ENCODE peak calls at places on chromosome 11, in four cellular contexts. G, N, L and Q are unnamed samples.

GRCh38 chr11:61343792-61344745 is 11.0 kb downstream of the TKFC start:
- DNase-seq in L (no peak), N (no peak), G (no peak), Q (no peak)

GRCh38 chr11:125950178-125950490 is 4.3 kb downstream of the VSIG10L2 start:
- DNase-seq in N (no peak), G (no peak), L (no peak), Q (no peak)

GRCh38 chr11:65851811-65852507 is 6.0 kb downstream of the CFL1 start:
- DNase-seq in N (no peak), L (no peak), G (no peak), Q (no peak)

GRCh38 chr11:115721309-115722007 is 217.2 kb upstream of the CADM1 start:
- DNase-seq in N (no peak), G (no peak), L (no peak), Q (no peak)

GRCh38 chr11:77379253-77379652 is 77.8 kb upstream of the GDPD4 start:
- DNase-seq in G (no peak), N (no peak), L (no peak), Q (no peak)

GRCh38 chr11:65426839-65427690 is 4.5 kb downstream of the NEAT1 start:
- DNase-seq in L (no peak), G (no peak), N (no peak), Q (no peak)

GRCh38 chr11:134407321-134407828 is 4.7 kb downstream of the B3GAT1 start:
- DNase-seq in G (no peak), L (no peak), N (no peak), Q (no peak)

GRCh38 chr11:36249271-36249670 is 40.0 kb downstream of the COMMD9 start:
- DNase-seq in G (no peak), N (no peak), L (no peak), Q (no peak)

GRCh38 chr11:100810146-100810545 is 123.1 kb downstream of the ARHGAP42 start:
- DNase-seq in L (no peak), G (no peak), N (no peak), Q (no peak)

GRCh38 chr11:18522388-18522787 is 4.4 kb downstream of the TSG101 start:
- DNase-seq in L (peak; percentile 20), G (no peak), N (no peak), Q (peak; percentile 26)

GRCh38 chr11:77197626-77198320 is 69.7 kb downstream of the MYO7A start:
- DNase-seq in G (no peak), N (no peak), L (no peak), Q (no peak)

GRCh38 chr11:63805844-63806415 is 7.3 kb upstream of the SPINDOC start:
- DNase-seq in G (no peak), N (no peak), L (no peak), Q (no peak)

GRCh38 chr11:33307984-33308383 is 50.8 kb downstream of the HIPK3 start:
- DNase-seq in L (no peak), N (no peak), G (no peak), Q (no peak)

GRCh38 chr11:33692013-33692504 is 8.6 kb downstream of the C11orf91 start:
- DNase-seq in L (peak; percentile 76), G (no peak), N (no peak), Q (no peak)

GRCh38 chr11:7032692-7033091 is 12.4 kb downstream of the NLRP14 start:
- DNase-seq in N (no peak), L (no peak), G (no peak), Q (no peak)

GRCh38 chr11:108871152-108871551 is 206.3 kb downstream of the DDX10 start:
- DNase-seq in G (no peak), L (peak; percentile 35), N (no peak), Q (no peak)

GRCh38 chr11:58286249-58286648 is 18.2 kb upstream of the OR10W1 start:
- DNase-seq in G (no peak), L (peak; percentile 54), N (peak; percentile 7), Q (peak; percentile 14)

GRCh38 chr11:8192896-8193209 is 24.0 kb upstream of the RIC3 start:
- DNase-seq in L (no peak), G (no peak), N (no peak), Q (no peak)

GRCh38 chr11:12222099-12222751 is 111.8 kb downstream of the MICAL2 start:
- DNase-seq in L (peak; percentile 35), N (peak; percentile 31), G (no peak), Q (no peak)

GRCh38 chr11:34354782-34355181 is 3.0 kb downstream of the ABTB2 start:
- DNase-seq in G (no peak), L (no peak), N (no peak), Q (no peak)

GRCh38 chr11:80533463-80533862 is 1092.6 kb upstream of the TENM4 start:
- DNase-seq in G (no peak), N (no peak), L (no peak), Q (no peak)

GRCh38 chr11:118961591-118961990 is 5.5 kb downstream of the UPK2 start:
- DNase-seq in G (no peak), N (no peak), L (no peak), Q (peak; percentile 2)

GRCh38 chr11:125022551-125022950 is 40.6 kb upstream of the SLC37A2 start:
- DNase-seq in N (no peak), G (no peak), L (no peak), Q (no peak)

GRCh38 chr11:72534859-72535547 is 100.7 kb upstream of the CLPB start:
- DNase-seq in G (no peak), L (no peak), N (no peak), Q (peak; percentile 53)

GRCh38 chr11:95835768-95836488 is 45.6 kb downstream of the CEP57 start:
- DNase-seq in G (peak; percentile 13), N (peak; percentile 49), L (peak; percentile 84), Q (peak; percentile 69)

GRCh38 chr11:133833101-133833898 is 12.0 kb downstream of the SPATA19 start:
- DNase-seq in L (no peak), G (no peak), N (no peak), Q (no peak)

GRCh38 chr11:68796779-68797178 is 44.9 kb downstream of the CPT1A start:
- DNase-seq in L (no peak), G (no peak), N (no peak), Q (no peak)

GRCh38 chr11:87425943-87426342 is 388.2 kb downstream of the TMEM135 start:
- DNase-seq in G (no peak), L (no peak), N (no peak), Q (no peak)

GRCh38 chr11:3683039-3683438 is 11.9 kb upstream of the CHRNA10 start:
- DNase-seq in N (no peak), G (no peak), L (no peak), Q (no peak)

GRCh38 chr11:2209370-2209801 is 37.8 kb upstream of the TH start:
- DNase-seq in N (no peak), G (no peak), L (no peak), Q (no peak)

GRCh38 chr11:31676280-31676982 is 134.7 kb downstream of the PAX6 start:
- DNase-seq in L (no peak), N (no peak), G (no peak), Q (no peak)
- TF ChIP-seq FOXM1 in L (no peak), N (no peak), G (no peak), Q (no peak)

DNA sequence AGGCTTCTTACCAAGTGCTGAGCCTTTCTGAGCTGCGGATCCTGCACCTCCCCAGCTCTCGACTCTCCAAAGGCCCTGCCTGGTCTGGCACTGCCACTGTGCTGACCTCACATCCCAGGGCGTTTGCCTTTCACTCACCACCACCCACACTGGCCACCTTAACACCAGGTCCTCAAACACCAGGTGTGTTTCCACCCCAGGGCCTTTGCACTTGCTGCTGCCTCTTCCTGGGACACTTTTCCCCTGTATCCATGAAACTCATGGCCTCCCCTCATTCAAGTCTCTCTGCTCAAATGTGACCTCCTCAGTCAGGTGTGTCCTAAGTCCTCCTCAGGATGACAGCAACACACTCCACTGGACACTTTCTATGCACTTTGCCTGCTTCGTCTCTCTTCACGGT is 51.4 kb upstream of the ANO1 start:
- DNase-seq in G (no peak), N (no peak), L (no peak), Q (no peak)
- TF ChIP-seq FOXK2 in G (no peak), N (no peak), L (no peak), Q (no peak)

GRCh38 chr11:13883042-13883441 is 79.5 kb upstream of the SPON1 start:
- DNase-seq in L (no peak), N (no peak), G (no peak), Q (no peak)
- TF ChIP-seq BHLHE40 in L (no peak), N (no peak), G (no peak), Q (no peak)

DNA sequence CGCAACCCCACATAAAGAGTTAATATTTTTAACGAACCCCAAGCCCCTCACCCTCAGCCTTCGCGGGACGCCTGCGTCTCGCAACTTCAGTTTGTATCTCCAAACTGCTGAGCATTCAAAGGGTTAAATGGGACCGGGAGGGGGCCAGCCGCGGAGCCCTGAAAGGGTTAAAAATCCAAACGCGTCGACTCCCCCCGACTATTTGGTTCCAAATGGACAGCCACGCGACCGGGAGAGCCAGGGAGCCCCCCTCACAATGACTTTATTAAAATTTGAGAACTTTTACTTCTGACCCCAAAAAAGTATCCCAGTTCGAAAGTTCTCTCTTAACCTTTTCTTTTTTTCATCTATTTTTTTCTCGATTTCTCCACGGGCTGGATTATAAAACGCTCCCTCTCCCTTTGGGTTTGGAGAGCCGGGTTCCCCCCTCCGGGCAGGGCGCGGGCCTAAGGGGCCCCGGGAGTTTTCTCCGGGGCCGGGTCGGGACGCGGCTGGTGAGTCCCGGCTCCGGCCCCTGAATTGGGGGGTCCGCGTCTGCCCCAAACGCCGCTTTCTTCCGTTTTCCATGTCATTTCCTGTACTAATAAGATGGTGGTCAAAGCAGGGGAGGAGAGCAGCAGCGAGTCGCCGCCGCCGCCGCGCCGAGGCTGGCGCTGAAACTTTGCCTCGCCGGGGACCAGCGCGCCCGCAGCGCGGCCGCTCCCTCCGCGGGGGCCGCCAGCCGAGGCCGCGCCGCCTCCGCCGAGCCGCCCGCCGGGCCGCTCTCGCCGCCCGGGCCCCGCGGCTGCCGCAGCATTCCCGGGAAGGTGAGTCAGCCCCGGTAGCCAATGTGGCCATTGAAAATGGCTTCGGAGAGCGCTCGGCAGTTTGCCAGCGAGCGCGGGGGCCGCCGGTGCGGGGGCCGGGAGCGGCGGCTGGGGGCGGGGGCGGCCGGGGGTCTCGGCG is at the start of gene PRDM11:
- DNase-seq in G (no peak), N (peak; percentile 85), L (no peak), Q (peak; percentile 60)
- TF ChIP-seq FOXM1 in G (no peak), N (no peak), L (no peak), Q (no peak)

GRCh38 chr11:103749158-103749557 is 287.3 kb upstream of the DDI1 start:
- DNase-seq in L (no peak), G (no peak), N (no peak), Q (no peak)

GRCh38 chr11:103744496-103745153 is 291.8 kb upstream of the DDI1 start:
- DNase-seq in L (no peak), N (no peak), G (peak; percentile 8), Q (no peak)
- TF ChIP-seq FOXK2 in L (no peak), N (no peak), G (no peak), Q (no peak)

DNA sequence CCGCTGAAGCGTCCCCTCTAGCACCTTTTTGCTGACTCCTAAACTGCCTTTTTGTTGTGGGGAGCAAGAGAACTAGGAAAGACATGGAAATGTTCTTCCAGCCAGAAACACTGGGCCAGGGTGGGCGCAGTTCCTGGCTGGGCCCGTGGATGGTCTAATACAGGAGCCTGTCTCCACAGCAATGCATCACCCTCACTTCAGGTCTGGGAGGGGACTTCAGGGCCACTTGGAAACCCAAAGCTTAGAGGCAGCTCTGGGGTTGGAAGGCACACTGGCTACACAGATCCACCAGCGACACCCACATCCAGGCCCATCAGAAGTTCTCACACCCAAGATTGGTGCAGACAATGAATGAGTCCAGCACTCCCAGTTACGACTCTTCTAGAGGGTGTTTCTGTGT is 120.3 kb downstream of the ETS1 start:
- DNase-seq in G (no peak), L (no peak), N (no peak), Q (no peak)
- TF ChIP-seq BHLHE40 in G (no peak), L (no peak), N (no peak), Q (no peak)

GRCh38 chr11:90476442-90477007 is 253.7 kb upstream of the CHORDC1 start:
- DNase-seq in L (peak; percentile 29), N (no peak), G (peak; percentile 8), Q (no peak)
- TF ChIP-seq FOXM1 in L (no peak), N (no peak), G (no peak), Q (no peak)

GRCh38 chr11:120130176-120130980 is 7.5 kb downstream of the TRIM29 start:
- DNase-seq in N (no peak), L (no peak), G (no peak), Q (no peak)
- TF ChIP-seq FOXK2 in N (no peak), L (no peak), G (no peak), Q (no peak)